ENCODE peak calls at places on chromosomes 1 and 21, in five cellular contexts. One of them, this sample, is unnamed.
A peak's percentile ranks its signal among the peaks of the same experiment; 100 is the strongest.

GRCh38 chr21:41170442-41170841 is 2.5 kb downstream of the BACE2 start:
- DNase-seq in NCI-H2029 treated with DMSO at 0.1 percent for 48 hours: peak; percentile 34
- DNase-seq in hepatocyte: peak; percentile 63
- DNase-seq in T-helper 1 cell: no peak
- DNase-seq in GM03348: peak; percentile 67
- DNase-seq in this sample: peak; percentile 19

GRCh38 chr21:42974832-42975820 is 764 bp downstream of the PKNOX1 start:
- DNase-seq in NCI-H2029 treated with DMSO at 0.1 percent for 48 hours: peak; percentile 37
- DNase-seq in hepatocyte: peak; percentile 88
- DNase-seq in T-helper 1 cell: peak; percentile 67
- DNase-seq in GM03348: peak; percentile 94
- DNase-seq in this sample: peak; percentile 38

GRCh38 chr21:34818663-34819158 is 149.9 kb downstream of the CLIC6 start:
- DNase-seq in NCI-H2029 treated with DMSO at 0.1 percent for 48 hours: no peak
- DNase-seq in hepatocyte: peak; percentile 57
- DNase-seq in T-helper 1 cell: no peak
- DNase-seq in GM03348: no peak
- DNase-seq in this sample: no peak

GRCh38 chr1:11948822-11949458 is 14.4 kb downstream of the PLOD1 start:
- DNase-seq in NCI-H2029 treated with DMSO at 0.1 percent for 48 hours: no peak
- DNase-seq in hepatocyte: no peak
- DNase-seq in T-helper 1 cell: no peak
- DNase-seq in GM03348: no peak
- DNase-seq in this sample: peak; percentile 56

GRCh38 chr1:50450861-50451653 is 27.8 kb upstream of the DMRTA2 start:
- DNase-seq in NCI-H2029 treated with DMSO at 0.1 percent for 48 hours: no peak
- DNase-seq in hepatocyte: no peak
- DNase-seq in T-helper 1 cell: no peak
- DNase-seq in GM03348: no peak
- DNase-seq in this sample: no peak

GRCh38 chr1:239456788-239457187 is 70.4 kb downstream of the CHRM3 start:
- DNase-seq in NCI-H2029 treated with DMSO at 0.1 percent for 48 hours: no peak
- DNase-seq in hepatocyte: no peak
- DNase-seq in T-helper 1 cell: no peak
- DNase-seq in GM03348: no peak
- DNase-seq in this sample: no peak

GRCh38 chr1:26723013-26723991 is 27.5 kb downstream of the ARID1A start:
- DNase-seq in NCI-H2029 treated with DMSO at 0.1 percent for 48 hours: peak; percentile 93
- DNase-seq in hepatocyte: peak; percentile 91
- DNase-seq in T-helper 1 cell: peak; percentile 41
- DNase-seq in GM03348: peak; percentile 93
- DNase-seq in this sample: peak; percentile 41

GRCh38 chr1:236010443-236010842 is 54.4 kb downstream of the NID1 start:
- DNase-seq in NCI-H2029 treated with DMSO at 0.1 percent for 48 hours: no peak
- DNase-seq in hepatocyte: no peak
- DNase-seq in T-helper 1 cell: no peak
- DNase-seq in GM03348: no peak
- DNase-seq in this sample: no peak

GRCh38 chr1:175150596-175151319 is 41.8 kb downstream of the KIAA0040 start:
- DNase-seq in NCI-H2029 treated with DMSO at 0.1 percent for 48 hours: no peak
- DNase-seq in hepatocyte: no peak
- DNase-seq in T-helper 1 cell: no peak
- DNase-seq in GM03348: peak; percentile 71
- DNase-seq in this sample: no peak

GRCh38 chr1:81179239-81179638 is 621.5 kb upstream of the ADGRL2 start:
- DNase-seq in NCI-H2029 treated with DMSO at 0.1 percent for 48 hours: no peak
- DNase-seq in hepatocyte: peak; percentile 64
- DNase-seq in T-helper 1 cell: no peak
- DNase-seq in GM03348: peak; percentile 21
- DNase-seq in this sample: no peak

GRCh38 chr1:85607126-85607912 is 26.8 kb downstream of the CCN1 start:
- DNase-seq in NCI-H2029 treated with DMSO at 0.1 percent for 48 hours: no peak
- DNase-seq in hepatocyte: peak; percentile 81
- DNase-seq in T-helper 1 cell: no peak
- DNase-seq in GM03348: peak; percentile 91
- DNase-seq in this sample: peak; percentile 18

GRCh38 chr1:26771643-26772321 is 16.0 kb upstream of the PIGV start:
- DNase-seq in NCI-H2029 treated with DMSO at 0.1 percent for 48 hours: no peak
- DNase-seq in hepatocyte: peak; percentile 81
- DNase-seq in T-helper 1 cell: no peak
- DNase-seq in GM03348: peak; percentile 93
- DNase-seq in this sample: peak; percentile 63